ENCODE peak calls at places on chromosomes 16 and 17, in six cellular contexts. N, J, K, H, O and D are unnamed samples.

GRCh38 chr16:11258553-11259287 is 2.7 kb upstream of the SOCS1 start:
- DNase-seq in N (no peak), J (no peak), K (peak; percentile 32), H (peak; percentile 83), O (no peak), D (peak; percentile 58)

GRCh38 chr17:64024781-64025731 is 4.6 kb upstream of the ICAM2 start:
- DNase-seq in N (peak; percentile 3), J (peak; percentile 29), K (peak; percentile 21), H (no peak), O (peak; percentile 5), D (no peak)

GRCh38 chr16:48235556-48236136 is 8.5 kb upstream of the LONP2 start:
- DNase-seq in N (no peak), J (no peak), K (no peak), H (no peak), O (no peak), D (no peak)

GRCh38 chr17:4436846-4437245 is 3.1 kb downstream of the SPNS3 start:
- DNase-seq in N (no peak), J (no peak), K (no peak), H (no peak), O (no peak), D (no peak)

GRCh38 chr16:11986521-11987057 is 10.1 kb downstream of the SNX29 start:
- DNase-seq in N (no peak), J (no peak), K (no peak), H (no peak), O (no peak), D (no peak)

GRCh38 chr16:9476744-9477143 is 385.3 kb downstream of the HAPSTR1 start:
- DNase-seq in N (no peak), J (no peak), K (no peak), H (no peak), O (no peak), D (no peak)

GRCh38 chr16:79067600-79067999 is 532.9 kb downstream of the MAF start:
- DNase-seq in N (no peak), J (no peak), K (no peak), H (no peak), O (no peak), D (no peak)

GRCh38 chr17:82282239-82283207 is 9.0 kb upstream of the CSNK1D start:
- DNase-seq in N (no peak), J (no peak), K (no peak), H (no peak), O (no peak), D (no peak)

GRCh38 chr16:70429888-70430666 is 8.8 kb downstream of the ST3GAL2 start:
- DNase-seq in N (no peak), J (no peak), K (no peak), H (no peak), O (peak; percentile 35), D (no peak)

GRCh38 chr17:46839211-46839610 is 12.2 kb upstream of the WNT9B start:
- DNase-seq in N (no peak), J (no peak), K (no peak), H (no peak), O (no peak), D (no peak)

GRCh38 chr17:48478224-48479013 is 48.4 kb upstream of the SKAP1 start:
- DNase-seq in N (no peak), J (no peak), K (no peak), H (no peak), O (no peak), D (no peak)

GRCh38 chr17:4326112-4326511 is 40.4 kb downstream of the UBE2G1 start:
- DNase-seq in N (no peak), J (no peak), K (no peak), H (no peak), O (no peak), D (no peak)

GRCh38 chr16:80344570-80344969 is 196.2 kb upstream of the DYNLRB2 start:
- DNase-seq in N (no peak), J (no peak), K (no peak), H (no peak), O (no peak), D (no peak)

GRCh38 chr17:8126306-8127066 is 2.6 kb upstream of the HES7 start:
- DNase-seq in N (peak; percentile 81), J (no peak), K (peak; percentile 59), H (no peak), O (peak; percentile 92), D (no peak)

GRCh38 chr16:89324056-89325010 is 106.8 kb downstream of the ZNF778 start:
- DNase-seq in N (no peak), J (no peak), K (no peak), H (no peak), O (no peak), D (no peak)

GRCh38 chr16:83215417-83216001 is 588.7 kb downstream of the CDH13 start:
- DNase-seq in N (peak; percentile 34), J (peak; percentile 3), K (peak; percentile 44), H (peak; percentile 39), O (peak; percentile 81), D (no peak)